ENCODE peak calls at places on chromosome 18, in four cellular contexts. One of them, this sample, is unnamed.

GRCh38 chr18:22282311-22283235 is 113.2 kb downstream of the GATA6 start:
- DNase-seq in A549: peak; percentile 92
- DNase-seq in mammary epithelial cell: peak; percentile 86
- DNase-seq in dorsolateral prefrontal cortex: no peak
- DNase-seq in this sample: no peak

GRCh38 chr18:371616-371998 is 103.8 kb upstream of the THOC1 start:
- DNase-seq in A549: no peak
- DNase-seq in mammary epithelial cell: no peak
- DNase-seq in dorsolateral prefrontal cortex: no peak
- DNase-seq in this sample: no peak

GRCh38 chr18:10715791-10716190 is 190.0 kb downstream of the NAPG start:
- DNase-seq in A549: peak; percentile 13
- DNase-seq in mammary epithelial cell: peak; percentile 27
- DNase-seq in dorsolateral prefrontal cortex: no peak
- DNase-seq in this sample: no peak

GRCh38 chr18:61972389-61973264 is 79.8 kb upstream of the RNF152 start:
- DNase-seq in A549: no peak
- DNase-seq in mammary epithelial cell: no peak
- DNase-seq in dorsolateral prefrontal cortex: no peak
- DNase-seq in this sample: no peak

GRCh38 chr18:40529478-40529877 is 1425.6 kb upstream of the PIK3C3 start:
- DNase-seq in A549: no peak
- DNase-seq in mammary epithelial cell: peak; percentile 49
- DNase-seq in dorsolateral prefrontal cortex: no peak
- DNase-seq in this sample: no peak

GRCh38 chr18:25516121-25516520 is 164.2 kb upstream of the ZNF521 start:
- DNase-seq in A549: no peak
- DNase-seq in mammary epithelial cell: no peak
- DNase-seq in dorsolateral prefrontal cortex: no peak
- DNase-seq in this sample: no peak

GRCh38 chr18:23258566-23259265 is 123.4 kb downstream of the CABLES1 start:
- DNase-seq in A549: no peak
- DNase-seq in mammary epithelial cell: no peak
- DNase-seq in dorsolateral prefrontal cortex: no peak
- DNase-seq in this sample: no peak

GRCh38 chr18:12397254-12397653 is 10.5 kb upstream of the PRELID3A start:
- DNase-seq in A549: no peak
- DNase-seq in mammary epithelial cell: no peak
- DNase-seq in dorsolateral prefrontal cortex: no peak
- DNase-seq in this sample: no peak

GRCh38 chr18:61993831-61994230 is 101.0 kb upstream of the RNF152 start:
- DNase-seq in A549: no peak
- DNase-seq in mammary epithelial cell: peak; percentile 35
- DNase-seq in dorsolateral prefrontal cortex: no peak
- DNase-seq in this sample: no peak

GRCh38 chr18:56065101-56065500 is 477.1 kb upstream of the TCF4 start:
- DNase-seq in A549: no peak
- DNase-seq in mammary epithelial cell: no peak
- DNase-seq in dorsolateral prefrontal cortex: no peak
- DNase-seq in this sample: no peak

GRCh38 chr18:616380-616995 is 19.7 kb downstream of the CLUL1 start:
- DNase-seq in A549: peak; percentile 47
- DNase-seq in mammary epithelial cell: peak; percentile 20
- DNase-seq in dorsolateral prefrontal cortex: no peak
- DNase-seq in this sample: peak; percentile 40

GRCh38 chr18:47931707-47932103 is 1.2 kb upstream of the SMAD2 start:
- DNase-seq in A549: peak; percentile 76
- DNase-seq in mammary epithelial cell: no peak
- DNase-seq in dorsolateral prefrontal cortex: no peak
- DNase-seq in this sample: no peak

GRCh38 chr18:72867721-72868665 is at the start of gene NETO1:
- DNase-seq in A549: no peak
- DNase-seq in mammary epithelial cell: peak; percentile 35
- DNase-seq in dorsolateral prefrontal cortex: peak; percentile 48
- DNase-seq in this sample: peak; percentile 61

GRCh38 chr18:49021433-49022129 is 70.8 kb upstream of the SMAD7 start:
- DNase-seq in A549: peak; percentile 67
- DNase-seq in mammary epithelial cell: peak; percentile 84
- DNase-seq in dorsolateral prefrontal cortex: peak; percentile 8
- DNase-seq in this sample: no peak

DNA sequence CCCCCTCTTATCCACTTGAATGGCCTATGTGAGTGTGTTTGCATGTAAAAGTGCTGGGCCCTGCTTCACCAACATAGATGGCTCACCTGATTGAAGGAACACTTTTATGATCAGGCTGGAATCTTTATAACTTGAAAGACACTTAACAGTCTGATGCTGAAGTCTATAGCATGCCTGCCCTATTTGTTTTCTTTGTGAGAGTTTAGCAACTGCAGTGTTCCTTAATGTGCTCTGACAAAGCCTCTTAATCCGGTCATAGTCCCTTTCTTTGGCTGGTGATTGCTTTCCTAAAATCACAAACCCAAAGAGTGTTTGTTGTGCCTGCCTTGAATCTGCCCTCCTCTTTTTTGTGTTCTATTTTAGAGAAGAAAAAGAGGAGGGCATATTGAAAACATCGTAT is 1382.8 kb upstream of the CELF4 start:
- DNase-seq in A549: no peak
- DNase-seq in mammary epithelial cell: no peak
- DNase-seq in dorsolateral prefrontal cortex: no peak
- DNase-seq in this sample: no peak
- TF ChIP-seq CTCF in A549: no peak
- TF ChIP-seq CTCF in mammary epithelial cell: no peak
- TF ChIP-seq CTCF in dorsolateral prefrontal cortex: no peak
- TF ChIP-seq CTCF in this sample: no peak

GRCh38 chr18:31424383-31424988 is 23.1 kb upstream of the DSG3 start:
- DNase-seq in A549: peak; percentile 42
- DNase-seq in mammary epithelial cell: peak; percentile 31
- DNase-seq in dorsolateral prefrontal cortex: no peak
- DNase-seq in this sample: no peak
- TF ChIP-seq CTCF in A549: peak; percentile 71
- TF ChIP-seq CTCF in mammary epithelial cell: peak; percentile 96
- TF ChIP-seq CTCF in dorsolateral prefrontal cortex: peak; percentile 22
- TF ChIP-seq CTCF in this sample: peak; percentile 64

DNA sequence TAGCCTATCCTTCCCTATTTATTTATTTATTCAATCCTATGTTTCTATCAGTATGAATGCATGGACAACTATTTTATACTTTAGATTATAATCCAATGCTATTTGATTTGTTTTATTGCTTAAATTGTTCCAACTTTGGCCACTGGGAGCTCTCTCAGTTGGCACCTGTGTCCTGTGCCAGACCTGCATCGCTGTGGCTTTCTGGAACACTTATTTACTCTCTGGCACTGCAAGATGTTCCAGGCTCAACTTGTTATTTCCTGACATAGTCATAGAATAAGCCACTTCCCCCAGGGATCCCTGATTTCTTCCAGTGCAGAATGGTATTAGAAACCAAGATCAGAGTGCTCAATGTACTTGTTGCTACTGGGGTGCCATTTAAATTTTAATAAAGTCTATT is 5.8 kb downstream of the MC2R start:
- DNase-seq in A549: no peak
- DNase-seq in mammary epithelial cell: no peak
- DNase-seq in dorsolateral prefrontal cortex: no peak
- DNase-seq in this sample: no peak
- TF ChIP-seq CTCF in A549: no peak
- TF ChIP-seq CTCF in mammary epithelial cell: no peak
- TF ChIP-seq CTCF in dorsolateral prefrontal cortex: no peak
- TF ChIP-seq CTCF in this sample: no peak

GRCh38 chr18:75408554-75409506 is 18.7 kb downstream of the SMIM21 start:
- DNase-seq in A549: peak; percentile 86
- DNase-seq in mammary epithelial cell: peak; percentile 100
- DNase-seq in dorsolateral prefrontal cortex: no peak
- DNase-seq in this sample: no peak
- TF ChIP-seq CTCF in A549: no peak
- TF ChIP-seq CTCF in mammary epithelial cell: no peak
- TF ChIP-seq CTCF in dorsolateral prefrontal cortex: no peak
- TF ChIP-seq CTCF in this sample: no peak

GRCh38 chr18:78998350-78999055 is 18.9 kb downstream of the SALL3 start:
- DNase-seq in A549: no peak
- DNase-seq in mammary epithelial cell: no peak
- DNase-seq in dorsolateral prefrontal cortex: no peak
- DNase-seq in this sample: no peak
- TF ChIP-seq CTCF in A549: no peak
- TF ChIP-seq CTCF in mammary epithelial cell: no peak
- TF ChIP-seq CTCF in dorsolateral prefrontal cortex: no peak
- TF ChIP-seq CTCF in this sample: no peak

DNA sequence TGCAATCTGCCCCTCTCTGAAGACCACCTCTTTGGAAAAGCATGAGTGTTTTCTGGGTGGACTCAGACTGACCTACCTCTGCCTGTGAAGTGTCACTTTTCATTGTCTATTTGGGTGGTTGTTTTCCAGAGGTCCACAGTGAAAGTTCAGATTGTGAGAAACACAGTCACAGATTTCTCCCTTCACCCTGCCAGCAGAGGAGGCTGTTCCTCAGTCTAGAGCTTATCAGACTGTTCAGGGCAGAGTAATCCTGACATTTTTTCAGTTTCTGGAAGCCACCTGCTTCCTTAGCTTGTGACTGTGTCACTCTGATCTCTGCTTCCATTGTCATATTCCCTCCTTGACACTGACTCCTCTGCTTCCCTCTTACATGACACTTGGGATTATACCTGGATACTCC is 55.4 kb upstream of the RMP24 start:
- DNase-seq in A549: no peak
- DNase-seq in mammary epithelial cell: peak; percentile 12
- DNase-seq in dorsolateral prefrontal cortex: no peak
- DNase-seq in this sample: no peak
- TF ChIP-seq CTCF in A549: no peak
- TF ChIP-seq CTCF in mammary epithelial cell: peak; percentile 54
- TF ChIP-seq CTCF in dorsolateral prefrontal cortex: no peak
- TF ChIP-seq CTCF in this sample: no peak

DNA sequence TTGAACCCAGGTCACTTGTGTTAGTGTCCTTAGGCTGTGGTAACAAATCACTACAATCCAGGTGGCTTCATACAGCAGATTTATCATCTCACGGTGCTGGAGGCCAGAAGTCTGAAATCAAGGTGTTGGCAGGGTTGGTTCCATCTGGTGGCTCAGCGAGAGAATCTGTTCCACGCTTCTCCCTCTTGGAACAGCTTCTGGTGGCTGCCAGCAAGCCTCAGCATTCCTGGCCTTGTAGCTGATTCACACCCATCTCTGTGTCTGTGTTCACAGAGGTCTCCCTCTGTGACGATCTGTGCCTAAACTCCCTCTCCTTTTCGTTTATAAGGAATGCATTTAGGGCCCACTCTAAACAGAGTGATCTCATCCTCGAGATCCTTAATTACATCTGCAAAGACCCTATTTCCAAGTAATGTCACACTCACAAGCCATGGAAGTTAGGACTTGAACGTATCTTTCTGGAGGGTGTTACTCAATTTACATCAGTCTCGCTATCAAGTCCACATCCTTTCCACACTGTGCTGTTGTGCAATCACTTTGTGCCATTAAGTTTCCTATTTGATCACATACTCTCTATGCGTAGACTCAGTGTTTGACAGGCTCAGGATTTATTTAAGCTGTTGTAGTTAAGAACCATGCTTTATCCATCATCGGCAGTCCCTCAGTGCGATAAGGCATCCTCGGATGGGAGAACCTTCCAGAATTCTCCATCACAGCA is 164.4 kb downstream of the SOCS6 start:
- DNase-seq in A549: no peak
- DNase-seq in mammary epithelial cell: no peak
- DNase-seq in dorsolateral prefrontal cortex: no peak
- DNase-seq in this sample: no peak
- TF ChIP-seq CTCF in A549: no peak
- TF ChIP-seq CTCF in mammary epithelial cell: no peak
- TF ChIP-seq CTCF in dorsolateral prefrontal cortex: no peak
- TF ChIP-seq CTCF in this sample: no peak

GRCh38 chr18:44411971-44412370 is 268.7 kb upstream of the SETBP1 start:
- DNase-seq in A549: no peak
- DNase-seq in mammary epithelial cell: peak; percentile 8
- DNase-seq in dorsolateral prefrontal cortex: no peak
- DNase-seq in this sample: no peak
- TF ChIP-seq CTCF in A549: no peak
- TF ChIP-seq CTCF in mammary epithelial cell: no peak
- TF ChIP-seq CTCF in dorsolateral prefrontal cortex: no peak
- TF ChIP-seq CTCF in this sample: no peak

GRCh38 chr18:37563810-37564511 is 1.6 kb downstream of the CELF4 start:
- DNase-seq in A549: no peak
- DNase-seq in mammary epithelial cell: no peak
- DNase-seq in dorsolateral prefrontal cortex: peak; percentile 20
- DNase-seq in this sample: no peak
- TF ChIP-seq CTCF in A549: no peak
- TF ChIP-seq CTCF in mammary epithelial cell: no peak
- TF ChIP-seq CTCF in dorsolateral prefrontal cortex: no peak
- TF ChIP-seq CTCF in this sample: no peak